ENCODE peak calls at places on chromosome 4, in four cellular contexts. H, R, I and Y are unnamed samples.

GRCh38 chr4:147017081-147017480 is 71.4 kb upstream of the TTC29 start:
- DNase-seq in H (no peak), R (no peak), I (peak; percentile 44), Y (no peak)

GRCh38 chr4:11134705-11135104 is 294.0 kb downstream of the HS3ST1 start:
- DNase-seq in H (no peak), R (no peak), I (no peak), Y (no peak)

GRCh38 chr4:28247805-28248204 is 1387.2 kb downstream of the STIM2 start:
- DNase-seq in H (no peak), R (no peak), I (no peak), Y (no peak)

GRCh38 chr4:125750827-125751466 is 436.2 kb downstream of the FAT4 start:
- DNase-seq in H (no peak), R (no peak), I (peak; percentile 66), Y (peak; percentile 53)

GRCh38 chr4:54067163-54067562 is 2.8 kb upstream of the CHIC2 start:
- DNase-seq in H (no peak), R (no peak), I (peak; percentile 78), Y (no peak)

GRCh38 chr4:173506780-173507211 is 23.2 kb downstream of the HAND2 start:
- DNase-seq in H (no peak), R (peak; percentile 75), I (no peak), Y (peak; percentile 58)

GRCh38 chr4:148434075-148434773 is 8.0 kb downstream of the NR3C2 start:
- DNase-seq in H (no peak), R (no peak), I (no peak), Y (no peak)

GRCh38 chr4:118981171-118981838 is 92.7 kb downstream of the SYNPO2 start:
- DNase-seq in H (no peak), R (no peak), I (peak; percentile 44), Y (no peak)

GRCh38 chr4:94929696-94930095 is 171.9 kb downstream of the BMPR1B start:
- DNase-seq in H (no peak), R (no peak), I (no peak), Y (no peak)

GRCh38 chr4:15006416-15007024 is 4.2 kb downstream of the CPEB2 start:
- DNase-seq in H (no peak), R (no peak), I (no peak), Y (no peak)

GRCh38 chr4:183249854-183250253 is 70.2 kb downstream of the CLDN22 start:
- DNase-seq in H (no peak), R (no peak), I (peak; percentile 42), Y (no peak)

GRCh38 chr4:15691346-15692140 is 9.9 kb downstream of the FAM200B start:
- DNase-seq in H (no peak), R (no peak), I (peak; percentile 90), Y (no peak)

GRCh38 chr4:78558421-78558820 is 6.9 kb downstream of the ANXA3 start:
- DNase-seq in H (no peak), R (no peak), I (no peak), Y (no peak)